ENCODE peak calls at places on chromosome 1, in eight cellular contexts. E is astrocyte of the spinal cord, J is psoas muscle, Q is GM12865, P is fibroblast of lung, U is fibroblast of pulmonary artery, F is kidney epithelial cell, D is pancreas. X is an unnamed sample.

GRCh38 chr1:231359113-231359512 is 21.0 kb downstream of the SPRTN start:
- DNase-seq in U (peak), J (peak), E (peak), F (no peak), Q (no peak), D (no peak), P (peak), X (no peak)

GRCh38 chr1:194616835-194617234 is 1430.4 kb upstream of the B3GALT2 start:
- DNase-seq in F (no peak), Q (no peak), E (no peak), U (no peak), P (no peak), D (no peak), J (no peak), X (no peak)

GRCh38 chr1:245322673-245323072 is 167.9 kb downstream of the KIF26B start:
- DNase-seq in D (no peak), E (no peak), J (no peak), F (no peak), Q (no peak), U (no peak), P (peak), X (no peak)

GRCh38 chr1:119367332-119368124 is 1.1 kb upstream of the HAO2 start:
- DNase-seq in P (peak), E (peak), F (no peak), D (no peak), Q (peak), J (no peak), U (peak), X (no peak)

GRCh38 chr1:174031099-174031498 is 8.9 kb upstream of the RC3H1 start:
- DNase-seq in D (no peak), P (no peak), Q (no peak), F (no peak), J (no peak), U (no peak), E (no peak), X (no peak)

GRCh38 chr1:61588736-61589381 is 136.1 kb downstream of the TM2D1 start:
- DNase-seq in P (peak), D (peak), J (peak), Q (peak), F (peak), U (peak), E (peak), X (peak)

GRCh38 chr1:29312469-29313466 is 76.4 kb downstream of the PTPRU start:
- DNase-seq in F (no peak), P (no peak), E (no peak), U (no peak), J (no peak), Q (no peak), D (no peak), X (no peak)

GRCh38 chr1:236982380-236982779 is 21.9 kb downstream of the MT1HL1 start:
- DNase-seq in F (no peak), P (no peak), D (no peak), Q (no peak), E (no peak), U (no peak), J (no peak), X (no peak)

GRCh38 chr1:39576016-39576657 is 453 bp downstream of the PABPC4 start:
- DNase-seq in Q (no peak), U (no peak), D (no peak), P (peak), E (peak), F (no peak), J (peak), X (no peak)

GRCh38 chr1:3014041-3014440 is 7.2 kb upstream of the ACTRT2 start:
- DNase-seq in E (no peak), P (no peak), Q (no peak), F (no peak), D (no peak), J (no peak), U (no peak), X (no peak)

GRCh38 chr1:216935901-216936300 is 212.7 kb upstream of the ESRRG start:
- DNase-seq in P (peak), Q (no peak), F (no peak), U (no peak), D (no peak), J (no peak), E (no peak), X (no peak)

GRCh38 chr1:110370827-110371226 is 20.0 kb downstream of the SLC16A4 start:
- DNase-seq in J (no peak), E (peak), P (peak), D (no peak), U (peak), Q (no peak), F (peak), X (no peak)

GRCh38 chr1:45542591-45542990 is 8.0 kb upstream of the AKR1A1 start:
- DNase-seq in E (no peak), D (no peak), Q (no peak), J (no peak), P (no peak), F (no peak), U (no peak), X (peak)

GRCh38 chr1:25755475-25756125 is 44.4 kb upstream of the SELENON start:
- DNase-seq in Q (no peak), F (no peak), P (no peak), D (no peak), E (no peak), J (no peak), U (no peak), X (no peak)

GRCh38 chr1:227544677-227545076 is 18.7 kb upstream of the ZNF678 start:
- DNase-seq in E (no peak), P (no peak), D (no peak), U (no peak), J (peak), F (no peak), Q (no peak), X (no peak)

GRCh38 chr1:64542118-64542517 is 72.2 kb downstream of the CACHD1 start:
- DNase-seq in J (no peak), P (no peak), D (no peak), E (no peak), F (no peak), Q (no peak), U (no peak), X (no peak)

GRCh38 chr1:11326070-11326469 is 53.1 kb downstream of the UBIAD1 start:
- DNase-seq in F (no peak), U (no peak), E (no peak), P (no peak), D (no peak), Q (no peak), J (no peak), X (no peak)

GRCh38 chr1:185608166-185608565 is 126.0 kb upstream of the HMCN1 start:
- DNase-seq in F (no peak), U (no peak), E (peak), D (no peak), Q (peak), P (peak), J (no peak), X (no peak)

GRCh38 chr1:3283849-3284248 is 170.6 kb upstream of the ARHGEF16 start:
- DNase-seq in E (peak), U (peak), Q (no peak), J (no peak), D (peak), P (no peak), F (no peak), X (no peak)

GRCh38 chr1:118097622-118098348 is 87.2 kb downstream of the SPAG17 start:
- DNase-seq in D (no peak), P (peak), J (no peak), F (no peak), E (peak), U (no peak), Q (no peak), X (no peak)

GRCh38 chr1:187413770-187414169 is 585.0 kb downstream of the PLA2G4A start:
- DNase-seq in E (peak), D (no peak), U (peak), F (no peak), P (peak), J (no peak), Q (no peak), X (no peak)

GRCh38 chr1:108716437-108717230 is 3.9 kb downstream of the FNDC7 start:
- DNase-seq in Q (no peak), U (no peak), D (no peak), E (no peak), P (peak), F (no peak), J (no peak), X (no peak)

GRCh38 chr1:152029144-152029936 is 7.5 kb downstream of the S100A11 start:
- DNase-seq in Q (no peak), U (peak), D (no peak), J (no peak), F (no peak), E (peak), P (peak), X (no peak)

GRCh38 chr1:155186266-155186954 is 12.8 kb downstream of the TRIM46 start:
- DNase-seq in J (peak), D (peak), Q (no peak), U (no peak), F (no peak), P (no peak), E (no peak), X (no peak)

GRCh38 chr1:23957096-23957495 is 2.5 kb upstream of the PNRC2 start:
- DNase-seq in Q (no peak), E (no peak), F (no peak), U (no peak), P (no peak), J (no peak), D (peak), X (no peak)

GRCh38 chr1:33055210-33055991 is 18.7 kb upstream of the AK2 start:
- DNase-seq in U (peak), P (peak), F (peak), J (peak), E (peak), D (peak), Q (peak), X (peak)

GRCh38 chr1:37867784-37868183 is 8.4 kb upstream of the MTF1 start:
- DNase-seq in F (no peak), U (no peak), Q (no peak), P (no peak), E (no peak), J (no peak), D (no peak), X (no peak)

GRCh38 chr1:110040548-110040947 is 6.1 kb downstream of the STRIP1 start:
- DNase-seq in F (no peak), E (no peak), D (no peak), U (no peak), J (no peak), P (no peak), Q (no peak), X (no peak)

GRCh38 chr1:238779676-238780075 is 606.7 kb upstream of the CHRM3 start:
- DNase-seq in F (no peak), Q (no peak), P (peak), E (peak), J (no peak), U (no peak), D (no peak), X (peak)

GRCh38 chr1:109730666-109731065 is 10.2 kb downstream of the GSTM3 start:
- DNase-seq in Q (no peak), U (no peak), P (peak), E (no peak), J (no peak), D (no peak), F (no peak), X (no peak)

GRCh38 chr1:15850450-15851079 is 3.1 kb downstream of the SPEN start:
- DNase-seq in F (no peak), E (peak), Q (no peak), U (no peak), D (no peak), J (no peak), P (no peak), X (no peak)

GRCh38 chr1:82806133-82806532 is 1005.4 kb downstream of the ADGRL2 start:
- DNase-seq in D (no peak), P (no peak), U (no peak), F (no peak), Q (no peak), J (no peak), E (no peak), X (no peak)

GRCh38 chr1:88519156-88519555 is 164.9 kb upstream of the PKN2 start:
- DNase-seq in J (no peak), D (no peak), U (no peak), E (peak), Q (no peak), F (peak), P (peak), X (peak)

DNA sequence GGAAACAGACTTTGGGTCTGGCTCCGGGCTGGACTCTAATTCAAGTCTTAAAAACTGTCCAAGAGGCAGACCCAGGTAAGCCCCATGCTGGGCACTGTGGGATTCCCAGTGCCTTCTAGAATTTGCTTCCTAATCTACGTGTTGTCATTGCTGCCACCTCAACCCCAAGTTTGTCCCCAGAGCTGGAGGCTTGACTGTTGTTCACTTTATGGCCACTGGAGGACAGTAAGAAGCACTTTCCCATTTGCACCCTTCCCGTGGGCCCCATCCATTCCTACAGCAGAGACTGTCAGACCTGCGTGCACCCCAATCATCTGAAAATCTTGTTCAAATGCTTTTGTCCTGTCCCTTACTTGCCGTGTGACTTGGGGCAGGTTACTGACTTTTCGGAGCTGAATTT is 29.4 kb upstream of the VASH2 start:
- DNase-seq in U (no peak), P (no peak), Q (peak), E (no peak), D (no peak), J (no peak), F (no peak), X (no peak)
- TF ChIP-seq CTCF in U (peak), P (no peak), Q (peak), E (peak), D (no peak), J (peak), F (no peak), X (peak)

GRCh38 chr1:210233495-210234253 is 1.1 kb downstream of the SERTAD4 start:
- DNase-seq in U (peak), E (peak), D (peak), F (no peak), Q (no peak), J (no peak), P (peak), X (no peak)
- H3K4me3 ChIP-seq in U (peak), E (peak), D (peak), F (peak), Q (no peak), J (peak), P (peak), X (peak)

DNA sequence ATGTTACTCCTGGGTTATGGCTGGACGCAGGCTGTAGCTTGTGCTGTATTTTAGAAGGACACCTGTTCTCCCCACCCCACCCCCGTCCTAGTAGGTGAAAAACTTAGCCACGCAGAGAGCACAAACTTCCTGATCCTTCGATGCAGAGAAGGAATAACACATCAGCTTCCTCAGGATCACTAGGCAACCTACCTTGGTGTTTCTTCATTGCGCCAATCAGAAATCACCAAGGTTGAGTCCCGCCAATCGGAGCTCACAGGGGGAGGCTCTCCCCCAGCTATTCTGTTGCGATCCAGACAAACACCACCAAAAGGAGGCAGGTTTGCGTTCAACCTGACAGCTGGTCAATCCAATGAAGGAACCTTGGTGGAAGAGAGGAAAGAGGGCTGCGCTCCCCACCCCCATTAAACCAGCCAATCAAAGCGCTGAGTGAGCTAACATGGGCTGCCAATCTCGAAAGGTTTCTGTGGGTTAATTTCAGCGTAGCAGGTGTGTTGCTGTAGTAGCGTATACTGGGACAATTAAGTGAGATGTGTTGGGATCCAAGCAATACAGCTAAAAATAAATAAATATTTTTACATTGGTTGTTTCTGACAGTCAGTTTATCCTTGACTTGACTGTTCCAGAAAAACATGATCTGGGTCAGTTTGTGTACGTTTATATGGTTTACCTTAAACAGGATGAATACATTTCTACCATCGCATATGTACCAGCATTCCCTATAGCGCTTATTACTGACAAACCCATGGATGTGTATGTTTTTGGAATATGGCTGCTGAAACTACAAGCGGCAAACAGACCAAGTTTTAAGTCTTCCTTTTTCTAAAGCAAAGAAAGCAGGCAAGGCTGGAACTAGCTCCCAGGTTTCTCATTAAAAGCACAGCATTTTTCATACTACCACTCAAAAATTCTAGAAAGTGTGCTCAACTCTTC is at the start of gene GOLPH3L:
- DNase-seq in P (peak), E (peak), Q (peak), D (peak), U (peak), F (peak), J (peak), X (peak)
- TF ChIP-seq CTCF in P (peak), E (peak), Q (peak), D (no peak), U (peak), F (no peak), J (peak), X (peak)

GRCh38 chr1:89842547-89843278 is 21.9 kb downstream of the LRRC8D start:
- DNase-seq in D (no peak), Q (peak), P (peak), E (peak), J (no peak), F (no peak), U (peak), X (no peak)

GRCh38 chr1:89843279-89844121 is 22.7 kb downstream of the LRRC8D start:
- DNase-seq in P (peak), F (no peak), E (peak), D (peak), Q (peak), J (peak), U (peak), X (no peak)

GRCh38 chr1:89844236-89844807 is 23.5 kb downstream of the LRRC8D start:
- DNase-seq in D (no peak), U (no peak), E (no peak), P (peak), J (no peak), F (no peak), Q (peak), X (no peak)

GRCh38 chr1:89847191-89847729 is 26.4 kb downstream of the LRRC8D start:
- DNase-seq in J (no peak), Q (no peak), F (no peak), E (no peak), P (no peak), D (no peak), U (no peak), X (no peak)

GRCh38 chr1:89844860-89845259 is 24.0 kb downstream of the LRRC8D start:
- DNase-seq in D (no peak), F (no peak), P (no peak), E (no peak), Q (no peak), J (no peak), U (no peak), X (no peak)
- H3K4me3 ChIP-seq in D (no peak), F (no peak), P (peak), E (no peak), Q (no peak), J (no peak), U (peak), X (no peak)

X was measured in epithelial cell of proximal tubule.